ENCODE peak calls at places on chromosomes 13 and 19, in five cellular contexts. L is CD8-positive, alpha-beta T cell; Q is SK-N-SH; R is right lobe of liver; O is kidney. G is an unnamed sample. For H3K36me3, the result is how much of the 10 kb centered on the place peaks cover.

GRCh38 chr19:28498404-28498976 is 714.5 kb downstream of the UQCRFS1 start:
- DNase-seq in L (no peak), Q (no peak), R (no peak), O (no peak), G (no peak)

GRCh38 chr13:87680298-87680697 is 9.1 kb downstream of the SLITRK5 start:
- DNase-seq in L (no peak), Q (peak), R (no peak), O (no peak), G (no peak)

GRCh38 chr19:36051637-36052036 is 2.4 kb downstream of the THAP8 start:
- DNase-seq in L (no peak), Q (no peak), R (no peak), O (no peak), G (no peak)

GRCh38 chr13:38685974-38686571 is 804 bp upstream of the FREM2 start:
- DNase-seq in L (no peak), Q (peak), R (no peak), O (no peak), G (peak)

GRCh38 chr13:41311607-41312500 is 787 bp downstream of the NAA16 start:
- DNase-seq in L (peak), Q (peak), R (peak), O (peak), G (peak)

GRCh38 chr13:28313579-28313978 is 175.2 kb downstream of the PAN3 start:
- DNase-seq in L (no peak), Q (no peak), R (no peak), O (no peak), G (no peak)

GRCh38 chr19:289651-290538 is 1.3 kb downstream of the PLPP2 start:
- DNase-seq in L (peak), Q (peak), R (no peak), O (peak), G (peak)

GRCh38 chr19:18507021-18507726 is 14.7 kb downstream of the ELL start:
- DNase-seq in L (no peak), Q (peak), R (peak), O (no peak), G (peak)

GRCh38 chr19:55086730-55087541 is 11.3 kb downstream of the EPS8L1 start:
- DNase-seq in L (peak), Q (peak), R (peak), O (peak), G (peak)

GRCh38 chr13:101360525-101360924 is 55.8 kb downstream of the NALCN start:
- DNase-seq in L (no peak), Q (no peak), R (no peak), O (no peak), G (no peak)

GRCh38 chr19:39407644-39408391 is 1.2 kb downstream of the ZFP36 start:
- DNase-seq in L (peak), Q (no peak), R (peak), O (peak), G (peak)

GRCh38 chr13:107866666-107867623 is 348.4 kb downstream of the LIG4 start:
- DNase-seq in L (no peak), Q (peak), R (no peak), O (peak), G (no peak)

GRCh38 chr13:72643339-72643989 is 84.0 kb downstream of the MZT1 start:
- DNase-seq in L (peak), Q (peak), R (no peak), O (no peak), G (peak)

GRCh38 chr19:5934779-5935472 is 20.9 kb downstream of the CAPS start:
- DNase-seq in L (no peak), Q (peak), R (no peak), O (no peak), G (no peak)

GRCh38 chr19:34336781-34337271 is 28.2 kb upstream of the GPI start:
- DNase-seq in L (peak), Q (peak), R (no peak), O (no peak), G (no peak)

GRCh38 chr19:40284501-40285352 is at the start of gene AKT2:
- DNase-seq in L (peak), Q (peak), R (no peak), O (peak), G (no peak)

GRCh38 chr13:75331792-75332349 is 150.1 kb downstream of the TBC1D4 start:
- DNase-seq in L (no peak), Q (no peak), R (no peak), O (no peak), G (no peak)

GRCh38 chr13:48746816-48747215 is 93.1 kb downstream of the CYSLTR2 start:
- DNase-seq in L (no peak), Q (no peak), R (no peak), O (no peak), G (no peak)

GRCh38 chr13:106468207-106468606 is 67.3 kb downstream of the EFNB2 start:
- DNase-seq in L (no peak), Q (no peak), R (no peak), O (no peak), G (no peak)

GRCh38 chr13:112572408-112572807 is 15.5 kb downstream of the TUBGCP3 start:
- DNase-seq in L (no peak), Q (no peak), R (no peak), O (no peak), G (no peak)

GRCh38 chr13:78169386-78169785 is 250.8 kb upstream of the EDNRB start:
- DNase-seq in L (no peak), Q (no peak), R (peak), O (no peak), G (no peak)

GRCh38 chr13:78168981-78169380 is 250.3 kb upstream of the EDNRB start:
- DNase-seq in L (no peak), Q (no peak), R (no peak), O (no peak), G (no peak)
- H3K27ac ChIP-seq in L (no peak), Q (no peak), R (no peak), O (no peak), G (no peak)

GRCh38 chr19:19782783-19783182 is 38.8 kb downstream of the ZNF506 start:
- DNase-seq in L (no peak), Q (no peak), R (no peak), O (no peak), G (no peak)

DNA sequence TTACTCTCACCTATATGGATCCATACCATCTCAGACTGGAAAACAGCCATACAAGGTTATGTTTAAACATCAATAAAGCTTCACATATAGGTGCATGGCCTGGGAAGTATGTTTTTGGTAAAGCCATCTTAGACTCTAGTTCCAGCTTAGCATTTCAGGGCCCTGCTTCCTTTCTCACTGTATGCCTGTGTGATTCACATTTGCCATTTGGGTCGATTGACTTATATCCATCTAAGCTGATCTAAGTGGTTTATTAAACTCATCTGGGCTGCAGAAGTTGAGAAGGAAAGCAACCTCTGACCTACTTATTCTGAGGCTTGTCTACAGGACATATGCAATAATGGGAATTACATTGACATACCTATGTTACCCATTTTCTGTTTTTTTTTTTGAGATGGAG is 33.5 kb downstream of the ZNF506 start:
- DNase-seq in L (no peak), Q (no peak), R (no peak), O (no peak), G (no peak)
- H3K36me3 ChIP-seq in L (under half), Q (under half), R (under half), O (under half), G (under half)

GRCh38 chr19:33064117-33064777 is 441 bp downstream of the RHPN2 start:
- DNase-seq in L (peak), Q (peak), R (peak), O (peak), G (peak)
- TF ChIP-seq CTCF in L (no peak), Q (peak), R (no peak), O (no peak), G (no peak)

GRCh38 chr13:99979453-99980200 is 2.0 kb upstream of the ZIC2 start:
- DNase-seq in L (no peak), Q (peak), R (peak), O (peak), G (peak)
- H3K27ac ChIP-seq in L (no peak), Q (no peak), R (no peak), O (no peak), G (no peak)

GRCh38 chr19:13962738-13963602 is 10.7 kb downstream of the DCAF15 start:
- DNase-seq in L (no peak), Q (no peak), R (peak), O (peak), G (no peak)
- H3K36me3 ChIP-seq in L (under half), Q (under half), R (under half), O (under half), G (under half)

DNA sequence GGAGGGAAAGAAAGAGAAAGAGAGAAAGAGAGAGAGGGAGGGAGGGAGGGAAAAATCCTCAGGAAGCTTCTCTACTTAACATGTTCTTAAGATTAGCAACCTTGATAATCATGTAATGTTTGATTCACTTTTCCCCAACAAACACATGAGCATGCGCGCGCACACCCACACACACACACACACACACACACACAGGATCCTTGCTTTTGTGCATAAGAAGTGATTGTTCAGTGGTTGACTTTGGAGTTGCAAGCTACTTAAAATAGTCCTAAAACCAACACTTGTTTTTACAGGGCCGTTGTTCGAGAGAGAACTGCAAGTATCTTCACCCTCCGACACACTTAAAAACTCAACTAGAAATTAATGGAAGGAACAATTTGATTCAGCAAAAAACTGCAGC is 100.0 kb upstream of the RAP2A start:
- DNase-seq in L (no peak), Q (no peak), R (no peak), O (no peak), G (no peak)
- TF ChIP-seq CTCF in L (no peak), Q (peak), R (no peak), O (no peak), G (no peak)

GRCh38 chr19:47480658-47481057 is 3.4 kb downstream of the KPTN start:
- DNase-seq in L (no peak), Q (no peak), R (peak), O (no peak), G (no peak)
- H3K27ac ChIP-seq in L (no peak), Q (no peak), R (no peak), O (no peak), G (no peak)

GRCh38 chr19:8462601-8463000 is 17.8 kb downstream of the HNRNPM start:
- DNase-seq in L (no peak), Q (no peak), R (no peak), O (no peak), G (no peak)

GRCh38 chr19:8463343-8463742 is 18.6 kb downstream of the HNRNPM start:
- DNase-seq in L (no peak), Q (no peak), R (no peak), O (no peak), G (no peak)

GRCh38 chr19:8460516-8461298 is 15.9 kb downstream of the HNRNPM start:
- DNase-seq in L (no peak), Q (no peak), R (no peak), O (no peak), G (no peak)

GRCh38 chr19:8461376-8461775 is 16.6 kb downstream of the HNRNPM start:
- DNase-seq in L (no peak), Q (no peak), R (no peak), O (no peak), G (no peak)

GRCh38 chr19:8461891-8462290 is 17.1 kb downstream of the HNRNPM start:
- DNase-seq in L (no peak), Q (no peak), R (no peak), O (no peak), G (no peak)
- H3K36me3 ChIP-seq in L (under half), Q (half or more), R (under half), O (under half), G (under half)